ENCODE peak calls at places on chromosome 21, in nine cellular contexts. L is kidney, D is psoas muscle, W is GM20000, G is foreskin fibroblast, U is Peyer's patch, E is kidney epithelial cell, A is ovary, N is lower lobe of right lung. S is an unnamed sample.

GRCh38 chr21:32807717-32808380 is 36.3 kb upstream of the PAXBP1 start:
- DNase-seq in L (no peak), D (no peak), W (no peak), G (no peak), U (no peak), E (no peak), A (no peak), N (no peak), S (peak; percentile 21)

GRCh38 chr21:23452384-23453083 is 2154.7 kb downstream of the MRPL39 start:
- DNase-seq in L (peak; percentile 36), D (no peak), W (no peak), G (no peak), U (no peak), E (peak; percentile 9), A (no peak), N (no peak), S (no peak)

GRCh38 chr21:37516998-37517397 is 150.4 kb downstream of the DYRK1A start:
- DNase-seq in L (no peak), D (no peak), W (no peak), G (no peak), U (no peak), E (no peak), A (no peak), N (no peak), S (no peak)

GRCh38 chr21:35643176-35643575 is 417.1 kb downstream of the SETD4 start:
- DNase-seq in L (no peak), D (no peak), W (no peak), G (peak; percentile 61), U (no peak), E (no peak), A (no peak), N (no peak), S (no peak)

GRCh38 chr21:37537391-37537996 is 170.9 kb downstream of the DYRK1A start:
- DNase-seq in L (no peak), D (no peak), W (no peak), G (no peak), U (no peak), E (no peak), A (no peak), N (no peak), S (no peak)

GRCh38 chr21:42400525-42400924 is 3.2 kb upstream of the UBASH3A start:
- DNase-seq in L (no peak), D (no peak), W (no peak), G (no peak), U (no peak), E (no peak), A (no peak), N (no peak), S (no peak)

GRCh38 chr21:42790520-42790919 is 88.8 kb downstream of the WDR4 start:
- DNase-seq in L (no peak), D (no peak), W (no peak), G (no peak), U (no peak), E (no peak), A (no peak), N (no peak), S (no peak)

GRCh38 chr21:33011462-33011861 is 14.3 kb upstream of the OLIG2 start:
- DNase-seq in L (no peak), D (no peak), W (no peak), G (peak; percentile 80), U (no peak), E (peak; percentile 10), A (no peak), N (no peak), S (peak; percentile 89)

GRCh38 chr21:16912075-16912474 is 600.8 kb upstream of the CXADR start:
- DNase-seq in L (no peak), D (no peak), W (no peak), G (peak; percentile 18), U (no peak), E (no peak), A (no peak), N (no peak), S (peak; percentile 12)

GRCh38 chr21:38506606-38507331 is 8.5 kb upstream of the ERG start:
- DNase-seq in L (no peak), D (no peak), W (no peak), G (no peak), U (no peak), E (no peak), A (no peak), N (no peak), S (no peak)

GRCh38 chr21:28283652-28284490 is 708.8 kb downstream of the LTN1 start:
- DNase-seq in L (no peak), D (no peak), W (no peak), G (peak; percentile 93), U (no peak), E (peak; percentile 21), A (no peak), N (no peak), S (peak; percentile 89)

GRCh38 chr21:35611752-35612151 is 448.6 kb downstream of the SETD4 start:
- DNase-seq in L (no peak), D (no peak), W (no peak), G (no peak), U (no peak), E (no peak), A (no peak), N (no peak), S (peak; percentile 39)

GRCh38 chr21:42232176-42232825 is 13.4 kb downstream of the ABCG1 start:
- DNase-seq in L (peak; percentile 46), D (no peak), W (no peak), G (no peak), U (peak; percentile 66), E (no peak), A (no peak), N (peak; percentile 26), S (no peak)

GRCh38 chr21:31952828-31953227 is 80.0 kb downstream of the HUNK start:
- DNase-seq in L (no peak), D (no peak), W (no peak), G (no peak), U (no peak), E (no peak), A (no peak), N (no peak), S (no peak)

GRCh38 chr21:37184784-37185593 is 82.1 kb downstream of the VPS26C start:
- DNase-seq in L (no peak), D (no peak), W (no peak), G (no peak), U (no peak), E (no peak), A (no peak), N (no peak), S (no peak)

GRCh38 chr21:42062543-42063022 is 8.5 kb upstream of the UMODL1 start:
- DNase-seq in L (peak; percentile 82), D (no peak), W (peak; percentile 81), G (no peak), U (peak; percentile 98), E (no peak), A (no peak), N (peak; percentile 86), S (no peak)

GRCh38 chr21:31173881-31174555 is 135.7 kb upstream of the KRTAP19-8 start:
- DNase-seq in L (no peak), D (no peak), W (no peak), G (peak; percentile 21), U (peak; percentile 32), E (no peak), A (no peak), N (peak; percentile 61), S (no peak)

DNA sequence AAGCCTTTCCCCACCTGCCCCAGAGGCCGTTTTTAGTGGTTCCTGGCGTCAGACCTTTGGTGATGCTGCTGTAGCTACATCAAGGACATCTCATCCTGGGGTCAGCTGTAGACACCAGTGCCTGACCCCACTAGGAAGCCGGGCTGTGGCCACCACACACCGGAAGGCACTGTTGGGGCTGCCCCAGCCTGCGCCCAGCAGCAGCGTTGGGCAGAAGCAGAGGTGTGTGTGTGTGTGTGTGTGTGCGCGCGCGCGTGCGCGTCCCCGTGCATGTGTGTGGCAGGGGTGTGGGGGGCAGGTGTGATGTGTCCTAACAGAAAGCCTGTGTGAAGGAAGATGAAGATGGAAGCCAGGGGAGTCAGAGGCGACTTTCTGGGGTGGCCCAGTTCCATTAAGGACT is 62.0 kb upstream of the COL6A1 start:
- DNase-seq in L (peak; percentile 48), D (no peak), W (no peak), G (no peak), U (no peak), E (no peak), A (no peak), N (no peak), S (no peak)
- TF ChIP-seq CTCF in L (no peak), D (no peak), W (no peak), G (no peak), U (no peak), E (no peak), A (no peak), N (no peak), S (no peak)

GRCh38 chr21:40512590-40512989 is 334.4 kb downstream of the DSCAM start:
- DNase-seq in L (no peak), D (no peak), W (no peak), G (no peak), U (no peak), E (no peak), A (no peak), N (no peak), S (no peak)
- TF ChIP-seq CTCF in L (peak; percentile 4), D (peak; percentile 16), W (peak; percentile 10), G (peak; percentile 11), U (no peak), E (peak; percentile 49), A (no peak), N (peak; percentile 57), S (peak; percentile 76)

DNA sequence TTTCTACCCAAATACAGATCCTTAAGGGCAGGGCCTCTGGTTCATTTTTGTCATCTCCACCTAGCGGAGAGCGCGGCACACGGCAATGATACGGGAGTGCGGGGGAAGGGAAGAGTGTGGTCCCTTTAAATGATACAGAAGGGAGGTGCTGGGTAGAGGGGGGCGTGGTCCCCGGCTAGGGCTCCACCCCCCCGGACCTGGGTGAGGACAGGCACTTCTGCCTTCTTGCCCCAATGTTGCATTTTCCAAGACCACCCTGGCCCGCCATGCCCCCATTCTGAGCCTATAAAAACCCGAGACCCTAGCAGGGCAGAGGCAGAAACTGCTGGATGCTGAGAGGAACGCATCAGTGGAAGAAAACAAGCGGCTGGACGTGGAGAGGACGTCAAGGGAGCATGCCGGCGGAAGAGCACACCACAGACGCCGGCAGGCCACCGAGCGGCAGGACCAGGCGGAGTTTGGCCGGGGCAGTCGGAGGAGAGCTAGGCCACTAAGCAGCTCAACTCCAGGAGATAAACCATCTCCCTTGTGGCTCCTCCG is 30.0 kb downstream of the LRRC3 start:
- DNase-seq in L (no peak), D (no peak), W (no peak), G (no peak), U (peak; percentile 53), E (no peak), A (no peak), N (no peak), S (no peak)
- TF ChIP-seq CTCF in L (no peak), D (no peak), W (no peak), G (no peak), U (no peak), E (no peak), A (no peak), N (no peak), S (no peak)

DNA sequence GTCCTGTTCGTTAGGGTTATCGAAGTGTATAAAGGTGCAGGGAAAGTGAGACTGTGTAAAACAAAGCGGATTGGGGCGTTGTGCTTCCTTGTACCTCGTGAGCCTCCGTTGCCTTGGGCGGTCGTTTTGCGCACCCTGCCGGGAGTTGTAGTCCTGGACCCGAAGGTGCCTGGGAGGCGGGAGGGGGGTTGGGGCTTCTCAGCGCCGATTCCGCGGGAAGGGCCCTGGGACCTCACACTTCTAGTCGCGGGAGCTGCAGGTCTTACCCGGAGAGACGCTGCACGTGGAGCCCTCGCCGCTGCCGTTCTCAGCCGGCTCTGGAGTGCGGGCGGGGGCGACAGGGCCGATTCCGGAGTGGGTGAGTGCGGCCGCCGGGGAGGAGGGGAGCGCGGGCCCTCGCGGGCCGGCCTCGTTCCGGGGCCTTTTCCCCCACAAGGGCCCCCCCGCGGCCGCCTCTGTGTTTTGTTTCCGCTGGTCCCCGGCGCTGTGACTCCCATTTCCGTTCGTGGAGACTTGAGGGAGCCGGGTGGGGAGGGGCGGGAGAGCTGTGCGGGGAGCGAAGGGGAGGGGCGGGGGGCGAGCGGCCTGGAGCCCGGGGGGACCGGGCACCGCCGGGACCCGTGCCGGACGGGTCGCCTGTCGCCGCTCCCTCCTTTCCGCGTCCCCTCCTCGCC is 586 bp downstream of the GABPA start:
- DNase-seq in L (peak; percentile 97), D (peak; percentile 92), W (peak; percentile 84), G (peak; percentile 82), U (peak; percentile 90), E (peak; percentile 41), A (peak; percentile 93), N (peak; percentile 94), S (peak; percentile 73)
- TF ChIP-seq CTCF in L (no peak), D (no peak), W (no peak), G (no peak), U (no peak), E (no peak), A (peak; percentile 26), N (no peak), S (no peak)

S was measured in HFFc6.